ENCODE peak calls at places on chromosomes 4 and X, in five cellular contexts. R, Y, N, C and W are unnamed samples.

GRCh38 chr4:74588350-74588749 is 143.4 kb downstream of the AREG start:
- DNase-seq in C (no peak), N (no peak), R (no peak), Y (no peak), W (no peak)

GRCh38 chr4:78612398-78613005 is 60.9 kb downstream of the ANXA3 start:
- DNase-seq in N (peak; percentile 11), C (no peak), Y (no peak), R (no peak), W (no peak)

GRCh38 chrX:9329056-9329455 is 135.8 kb upstream of the TBL1X start:
- DNase-seq in Y (no peak), R (no peak), C (no peak), N (no peak), W (no peak)

GRCh38 chr4:76748649-76749048 is 149.3 kb downstream of the SOWAHB start:
- DNase-seq in Y (no peak), N (peak; percentile 13), C (no peak), R (no peak), W (no peak)

GRCh38 chrX:68511255-68511654 is 12.4 kb downstream of the YIPF6 start:
- DNase-seq in N (peak; percentile 7), R (no peak), C (peak; percentile 46), Y (no peak), W (no peak)

GRCh38 chrX:137195991-137196390 is 162.2 kb upstream of the GPR101 start:
- DNase-seq in R (no peak), C (no peak), Y (no peak), N (no peak), W (no peak)

GRCh38 chr4:186472948-186473347 is 82.4 kb downstream of the MTNR1A start:
- DNase-seq in R (no peak), N (peak; percentile 6), Y (no peak), C (no peak), W (no peak)

GRCh38 chr4:154958621-154959358 is 177.7 kb downstream of the RBM46 start:
- DNase-seq in Y (no peak), C (no peak), R (no peak), N (no peak), W (no peak)

GRCh38 chr4:23368081-23368697 is 521.7 kb downstream of the PPARGC1A start:
- DNase-seq in R (no peak), C (peak; percentile 42), N (no peak), Y (no peak), W (no peak)

GRCh38 chr4:105934381-105934780 is 39.1 kb downstream of the NPNT start:
- DNase-seq in R (no peak), Y (no peak), C (no peak), N (no peak), W (no peak)

GRCh38 chr4:22661443-22661842 is 31.3 kb upstream of the GBA3 start:
- DNase-seq in N (no peak), C (no peak), Y (no peak), R (no peak), W (no peak)

GRCh38 chrX:102155806-102156179 is at the start of gene BEX5:
- DNase-seq in N (no peak), C (peak; percentile 64), R (no peak), Y (no peak), W (no peak)

GRCh38 chr4:101018836-101019235 is 328.5 kb downstream of the PPP3CA start:
- DNase-seq in Y (no peak), C (no peak), N (no peak), R (peak; percentile 90), W (no peak)

GRCh38 chr4:165560941-165561340 is 182.1 kb downstream of the CPE start:
- DNase-seq in N (no peak), Y (no peak), C (no peak), R (no peak), W (no peak)
- TF ChIP-seq CTCF in N (no peak), Y (no peak), C (no peak), R (no peak), W (no peak)

DNA sequence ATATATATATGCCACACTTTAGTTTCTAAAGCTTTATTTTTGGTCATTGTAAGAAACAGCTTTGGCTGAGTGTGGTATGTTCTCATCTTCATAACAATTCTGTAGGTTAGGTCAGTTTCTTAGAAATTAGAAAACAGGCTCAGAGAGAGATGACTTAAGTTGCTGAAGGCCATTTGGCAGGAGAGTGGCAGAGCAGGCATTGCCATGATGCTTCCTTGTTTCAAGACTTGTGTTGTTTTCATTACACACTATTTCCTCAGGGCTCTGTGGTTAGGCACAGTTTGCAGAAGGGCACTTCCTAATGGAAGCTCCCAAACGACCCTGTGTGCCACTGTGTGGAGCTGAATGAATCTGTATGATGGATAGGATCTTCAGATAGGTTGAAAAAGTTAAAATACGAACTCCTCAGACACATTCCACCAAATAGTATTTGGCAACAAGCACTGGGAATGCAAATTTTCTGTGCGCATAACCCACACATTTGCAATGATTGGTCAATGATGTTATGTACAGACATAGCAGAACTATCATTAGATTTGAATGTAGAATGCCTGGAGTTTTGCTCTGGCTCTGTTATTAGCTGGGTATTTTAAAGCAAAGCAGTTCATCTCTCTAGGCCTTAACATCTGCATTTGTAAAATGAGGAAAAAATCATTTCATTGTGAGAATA is 274.3 kb upstream of the HS3ST1 start:
- DNase-seq in N (no peak), C (no peak), Y (no peak), R (no peak), W (no peak)
- H3K4me1 ChIP-seq in N (peaks cover 3% of the 10 kb centered on the region), C (peaks cover 4% of the 10 kb centered on the region), Y (no peaks in the 10 kb centered on the region), R (no peaks in the 10 kb centered on the region), W (no peaks in the 10 kb centered on the region)

GRCh38 chrX:70452143-70452733 is 7.6 kb downstream of the DLG3 start:
- DNase-seq in N (peak; percentile 58), C (peak; percentile 49), Y (peak; percentile 23), R (no peak), W (no peak)

GRCh38 chrX:70456256-70456655 is 11.6 kb downstream of the DLG3 start:
- DNase-seq in Y (no peak), R (no peak), N (no peak), C (no peak), W (no peak)

GRCh38 chrX:70453024-70453618 is 8.5 kb downstream of the DLG3 start:
- DNase-seq in N (no peak), Y (no peak), R (no peak), C (no peak), W (no peak)

GRCh38 chrX:70455366-70456202 is 10.9 kb downstream of the DLG3 start:
- DNase-seq in R (no peak), Y (no peak), N (no peak), C (no peak), W (no peak)

GRCh38 chrX:70454441-70455365 is 10.1 kb downstream of the DLG3 start:
- DNase-seq in R (no peak), N (peak; percentile 57), Y (peak; percentile 34), C (peak; percentile 82), W (peak; percentile 69)
- TF ChIP-seq CTCF in R (peak; percentile 78), N (peak; percentile 73), Y (peak; percentile 74), C (peak; percentile 51), W (peak; percentile 84)

GRCh38 chr4:2804973-2805501 is 12.2 kb downstream of the SH3BP2 start:
- DNase-seq in N (no peak), C (no peak), Y (no peak), R (no peak), W (no peak)

GRCh38 chr4:2803624-2804448 is 11.0 kb downstream of the SH3BP2 start:
- DNase-seq in R (no peak), Y (no peak), C (no peak), N (no peak), W (no peak)

GRCh38 chr4:2800691-2801596 is 8.1 kb downstream of the SH3BP2 start:
- DNase-seq in N (no peak), R (peak; percentile 41), C (peak; percentile 80), Y (peak; percentile 64), W (peak; percentile 85)

GRCh38 chr4:2804449-2804972 is 11.6 kb downstream of the SH3BP2 start:
- DNase-seq in N (no peak), C (no peak), Y (no peak), R (no peak), W (no peak)

GRCh38 chr4:2802618-2803531 is 10.0 kb downstream of the SH3BP2 start:
- DNase-seq in R (no peak), Y (no peak), C (no peak), N (no peak), W (no peak)
- H3K4me1 ChIP-seq in R (peaks cover 65% of the 10 kb centered on the region), Y (peaks cover 97% of the 10 kb centered on the region), C (peaks cover 35% of the 10 kb centered on the region), N (peaks cover 32% of the 10 kb centered on the region), W (peaks cover 97% of the 10 kb centered on the region)